ENCODE peak calls at places on chromosomes 4 and X, in four cellular contexts. H is IMR-90, P is GM12878, G is K562. M is an unnamed sample.
A peak's percentile ranks its signal among the peaks of the same experiment; 100 is the strongest.

GRCh38 chrX:7950865-7951264 is 23.7 kb upstream of the PNPLA4 start:
- DNase-seq in G (no peak), P (peak; percentile 80), H (no peak), M (no peak)

GRCh38 chr4:134780244-134780643 is 578.7 kb upstream of the PABPC4L start:
- DNase-seq in G (no peak), P (no peak), H (no peak), M (no peak)

GRCh38 chrX:108573136-108573535 is 133.5 kb downstream of the COL4A5 start:
- DNase-seq in P (no peak), G (no peak), H (no peak), M (no peak)

GRCh38 chr4:4810365-4810764 is 49.1 kb upstream of the MSX1 start:
- DNase-seq in P (no peak), G (no peak), H (no peak), M (no peak)

GRCh38 chr4:181261279-181261678 is 981.9 kb upstream of the TENM3 start:
- DNase-seq in H (peak; percentile 32), G (no peak), P (no peak), M (no peak)

GRCh38 chrX:139287155-139287924 is 243.2 kb upstream of the F9 start:
- DNase-seq in P (no peak), G (no peak), H (no peak), M (no peak)

GRCh38 chr4:41573458-41574129 is 35.6 kb downstream of the LIMCH1 start:
- DNase-seq in H (no peak), G (no peak), P (no peak), M (no peak)

GRCh38 chr4:180558427-180558826 is 1684.8 kb upstream of the TENM3 start:
- DNase-seq in H (no peak), G (no peak), P (no peak), M (no peak)

GRCh38 chrX:145405012-145405411 is 157.7 kb downstream of the SPANXN1 start:
- DNase-seq in G (peak; percentile 18), P (no peak), H (peak; percentile 15), M (peak; percentile 1)

GRCh38 chr4:164058775-164059174 is 564.3 kb downstream of the TMA16 start:
- DNase-seq in P (no peak), H (no peak), G (no peak), M (no peak)

GRCh38 chr4:179605196-179605595 is 2163.0 kb upstream of the AGA start:
- DNase-seq in H (peak; percentile 92), P (no peak), G (no peak), M (no peak)

GRCh38 chr4:84726356-84726755 is 143.4 kb downstream of the CDS1 start:
- DNase-seq in H (peak; percentile 8), G (no peak), P (no peak), M (no peak)

GRCh38 chrX:39633293-39633692 is 464.5 kb downstream of the BCOR start:
- DNase-seq in P (no peak), G (no peak), H (no peak), M (no peak)

GRCh38 chr4:9833421-9833820 is 52.0 kb downstream of the DRD5 start:
- DNase-seq in H (no peak), P (no peak), G (no peak), M (no peak)

GRCh38 chr4:185033950-185034349 is 15.7 kb downstream of the HELT start:
- DNase-seq in P (peak; percentile 9), G (no peak), H (no peak), M (no peak)

GRCh38 chr4:48470570-48470969 is 12.6 kb upstream of the SLC10A4 start:
- DNase-seq in H (no peak), G (no peak), P (no peak), M (no peak)

GRCh38 chrX:120308558-120308957 is 2.7 kb downstream of the TMEM255A start:
- DNase-seq in P (no peak), G (no peak), H (no peak), M (no peak)

GRCh38 chr4:139768913-139769312 is 103.3 kb downstream of the MGST2 start:
- DNase-seq in G (peak; percentile 17), P (no peak), H (no peak), M (no peak)

GRCh38 chr4:132297346-132297745 is 851.7 kb upstream of the PCDH10 start:
- DNase-seq in G (no peak), H (peak; percentile 1), P (no peak), M (peak; percentile 37)

GRCh38 chr4:122759639-122760310 is 27.3 kb downstream of the BBS12 start:
- DNase-seq in G (no peak), P (no peak), H (peak; percentile 46), M (no peak)

GRCh38 chr4:5220028-5220427 is 168.7 kb downstream of the STK32B start:
- DNase-seq in G (no peak), H (peak; percentile 29), P (no peak), M (peak; percentile 4)

GRCh38 chr4:153419029-153419428 is 47.1 kb upstream of the TMEM131L start:
- DNase-seq in G (no peak), H (no peak), P (no peak), M (no peak)

GRCh38 chrX:57977992-57978391 is 67.7 kb upstream of the ZXDA start:
- DNase-seq in P (no peak), H (no peak), G (no peak), M (no peak)

GRCh38 chr4:115128037-115128436 is 14.6 kb upstream of the NDST4 start:
- DNase-seq in H (no peak), G (no peak), P (no peak), M (no peak)

GRCh38 chrX:362937-363620 is 23.6 kb downstream of the PPP2R3B start:
- DNase-seq in P (no peak), G (no peak), H (no peak), M (no peak)

GRCh38 chr4:53558061-53558801 is 33.1 kb downstream of the LNX1 start:
- DNase-seq in P (no peak), G (no peak), H (peak; percentile 41), M (peak; percentile 88)

GRCh38 chrX:153821066-153821465 is 9.3 kb downstream of the PDZD4 start:
- DNase-seq in G (no peak), H (no peak), P (no peak), M (no peak)

GRCh38 chr4:162154862-162155540 is 8.8 kb downstream of the FSTL5 start:
- DNase-seq in H (no peak), P (no peak), G (no peak), M (no peak)

GRCh38 chrX:147079974-147080373 is 265.4 kb upstream of the CXorf51A start:
- DNase-seq in P (no peak), H (no peak), G (no peak), M (no peak)

GRCh38 chr4:176792348-176793059 is at the start of gene VEGFC:
- DNase-seq in P (no peak), G (no peak), H (peak; percentile 73), M (peak; percentile 69)

GRCh38 chr4:108834787-108835384 is 72.0 kb upstream of the ETNPPL start:
- DNase-seq in H (peak; percentile 74), G (no peak), P (no peak), M (peak; percentile 53)

GRCh38 chr4:94332983-94333590 is 9.5 kb downstream of the HPGDS start:
- DNase-seq in P (no peak), G (no peak), H (no peak), M (peak; percentile 28)

GRCh38 chr4:181991374-181991773 is 251.8 kb upstream of the TENM3 start:
- DNase-seq in P (no peak), H (no peak), G (no peak), M (no peak)

GRCh38 chrX:104370089-104370488 is 115.4 kb upstream of the ESX1 start:
- DNase-seq in P (no peak), H (no peak), G (peak; percentile 5), M (no peak)

GRCh38 chrX:20361890-20362262 is 95.2 kb upstream of the RPS6KA3 start:
- DNase-seq in G (no peak), H (peak; percentile 75), P (no peak), M (no peak)

GRCh38 chrX:20361081-20361889 is 94.6 kb upstream of the RPS6KA3 start:
- DNase-seq in H (peak; percentile 53), P (no peak), G (no peak), M (no peak)

GRCh38 chrX:20363003-20363674 is 96.4 kb upstream of the RPS6KA3 start:
- DNase-seq in H (peak; percentile 5), G (no peak), P (no peak), M (no peak)

GRCh38 chrX:20364238-20364637 is 97.5 kb upstream of the RPS6KA3 start:
- DNase-seq in G (no peak), H (no peak), P (no peak), M (no peak)

GRCh38 chrX:20362268-20363002 is 95.7 kb upstream of the RPS6KA3 start:
- DNase-seq in P (no peak), G (no peak), H (peak; percentile 50), M (peak; percentile 46)
- TF ChIP-seq FOS in P (no peak), G (no peak), H (no peak), M (no peak)

GRCh38 chr4:105637409-105638258 is 70.9 kb downstream of the INTS12 start:
- DNase-seq in P (peak; percentile 45), G (no peak), H (peak; percentile 3), M (peak; percentile 9)
- TF ChIP-seq FOS in P (no peak), G (no peak), H (no peak), M (no peak)

GRCh38 chr4:100641326-100641725 is 123.5 kb upstream of the EMCN start:
- DNase-seq in G (no peak), H (no peak), P (no peak), M (peak; percentile 32)
- TF ChIP-seq FOS in G (no peak), H (no peak), P (no peak), M (no peak)

DNA sequence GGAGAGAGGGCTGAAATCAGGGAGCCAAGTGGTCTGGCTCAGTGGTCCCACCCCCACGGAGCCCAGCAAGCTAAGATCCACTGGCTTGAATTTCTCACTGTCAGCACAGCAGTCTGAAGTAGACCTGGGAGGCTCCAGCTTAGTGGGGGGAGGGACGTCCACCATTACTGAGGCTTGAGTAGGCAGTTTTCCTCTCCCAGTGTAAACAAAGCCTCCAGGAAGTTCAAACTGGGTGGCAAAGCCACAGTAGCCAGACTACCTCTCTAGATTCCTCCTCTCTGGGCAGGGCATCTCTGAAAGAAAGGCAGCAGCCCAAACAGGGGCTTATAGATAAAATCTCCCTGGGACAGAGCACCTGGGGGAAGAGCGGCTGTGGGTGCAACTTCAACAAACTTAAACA is 88.1 kb downstream of the NPFFR2 start:
- DNase-seq in G (no peak), H (no peak), P (no peak), M (no peak)
- TF ChIP-seq FOS in G (no peak), H (no peak), P (no peak), M (no peak)